ENCODE peak calls at places on chromosomes 1 and 21, in seven cellular contexts. U is LHCN-M2; L is activated CD4-positive, CD25-positive, alpha-beta regulatory T cell treated with anti-CD3 and anti-CD28 coated beads, Interleukin-2, amount 50 U/mL, for 16 hours; B is stimulated activated CD4-positive, alpha-beta T cell treated with anti-CD3 and anti-CD28 coated beads, Interleukin-1b, Interleukin-23, amount 100 ng/mL, for 24 hours; A is uterus; Z is GM12865; D is NAMALWA. G is an unnamed sample.

GRCh38 chr21:37005548-37006242 is 807 bp upstream of the RIPPLY3 start:
- DNase-seq in B (no peak), Z (no peak), L (no peak), U (no peak), D (no peak), A (no peak), G (no peak)

GRCh38 chr1:227437495-227438008 is 119.3 kb upstream of the CDC42BPA start:
- DNase-seq in Z (peak; percentile 11), B (no peak), D (peak; percentile 68), U (peak; percentile 71), L (no peak), A (no peak), G (peak; percentile 79)

GRCh38 chr1:68010094-68010493 is 40.3 kb downstream of the DIRAS3 start:
- DNase-seq in L (no peak), A (no peak), D (peak; percentile 23), B (no peak), Z (no peak), U (peak; percentile 30), G (peak; percentile 12)

GRCh38 chr21:20999567-21000169 is 1.5 kb downstream of the NCAM2 start:
- DNase-seq in A (no peak), U (peak; percentile 45), L (no peak), Z (peak; percentile 34), B (no peak), D (peak; percentile 74), G (peak; percentile 56)

GRCh38 chr1:4564083-4564482 is 90.3 kb upstream of the AJAP1 start:
- DNase-seq in B (no peak), U (no peak), A (no peak), L (no peak), D (no peak), Z (no peak), G (no peak)

GRCh38 chr1:197776348-197777082 is 1.2 kb upstream of the DENND1B start:
- DNase-seq in D (peak; percentile 19), B (peak; percentile 13), A (peak; percentile 16), U (peak; percentile 70), Z (peak; percentile 51), L (no peak), G (peak; percentile 9)

GRCh38 chr1:210330279-210330866 is 1.7 kb downstream of the HHAT start:
- DNase-seq in L (no peak), A (no peak), U (no peak), D (no peak), Z (no peak), B (no peak), G (no peak)

GRCh38 chr1:108554682-108555081 is 5.2 kb upstream of the EEIG2 start:
- DNase-seq in B (no peak), L (no peak), Z (no peak), U (no peak), A (no peak), D (no peak), G (no peak)

GRCh38 chr1:151680812-151681211 is 35.8 kb downstream of the CELF3 start:
- DNase-seq in L (no peak), U (peak; percentile 81), D (no peak), Z (peak; percentile 46), A (no peak), B (no peak), G (peak; percentile 58)

GRCh38 chr21:41766883-41767605 is at the start of gene RIPK4:
- DNase-seq in B (peak; percentile 21), A (no peak), D (no peak), Z (peak; percentile 63), U (no peak), L (peak; percentile 4), G (no peak)

GRCh38 chr1:24400065-24400464 is 13.5 kb downstream of the STPG1 start:
- DNase-seq in D (no peak), Z (no peak), U (no peak), A (no peak), B (no peak), L (no peak), G (no peak)

GRCh38 chr1:203152158-203153034 is 23.2 kb downstream of the MYBPH start:
- DNase-seq in B (no peak), L (no peak), Z (no peak), A (no peak), U (peak; percentile 72), D (no peak), G (no peak)

GRCh38 chr1:8116892-8117262 is 90.8 kb upstream of the ERRFI1 start:
- DNase-seq in A (peak; percentile 82), B (no peak), L (no peak), U (peak; percentile 85), D (no peak), Z (no peak), G (peak; percentile 69)

GRCh38 chr1:218217040-218217439 is 68.1 kb upstream of the RRP15 start:
- DNase-seq in L (no peak), D (no peak), B (no peak), U (no peak), Z (no peak), A (no peak), G (no peak)

GRCh38 chr1:172431721-172432192 is 11.3 kb downstream of the C1orf105 start:
- DNase-seq in D (no peak), U (no peak), L (no peak), B (no peak), Z (no peak), A (no peak), G (no peak)

GRCh38 chr1:103220503-103221095 is 112.3 kb upstream of the COL11A1 start:
- DNase-seq in D (no peak), L (no peak), U (peak; percentile 70), A (no peak), B (no peak), Z (no peak), G (peak; percentile 85)

GRCh38 chr1:25811384-25812082 is 8.2 kb upstream of the MTFR1L start:
- DNase-seq in A (no peak), D (no peak), Z (no peak), U (no peak), B (no peak), L (no peak), G (no peak)

GRCh38 chr1:153946622-153947246 is at the start of gene DENND4B:
- DNase-seq in L (peak; percentile 58), D (peak; percentile 93), U (peak; percentile 73), A (peak; percentile 77), Z (peak; percentile 92), B (peak; percentile 35), G (peak; percentile 84)

GRCh38 chr1:22884806-22885559 is 87.7 kb downstream of the LACTBL1 start:
- DNase-seq in Z (peak; percentile 56), A (no peak), B (no peak), L (no peak), D (peak; percentile 24), U (no peak), G (no peak)

GRCh38 chr21:31484219-31484618 is 140.2 kb upstream of the TIAM1 start:
- DNase-seq in U (no peak), A (no peak), L (no peak), Z (no peak), D (no peak), B (no peak), G (no peak)

GRCh38 chr21:27260728-27261127 is 293.8 kb upstream of the ADAMTS5 start:
- DNase-seq in B (no peak), A (no peak), D (no peak), Z (no peak), L (no peak), U (no peak), G (no peak)

GRCh38 chr21:21146587-21147373 is 148.6 kb downstream of the NCAM2 start:
- DNase-seq in D (no peak), Z (no peak), U (no peak), B (no peak), A (no peak), L (no peak), G (no peak)

GRCh38 chr21:45320991-45321656 is 33.4 kb upstream of the POFUT2 start:
- DNase-seq in A (no peak), B (no peak), D (no peak), L (no peak), U (no peak), Z (no peak), G (no peak)

GRCh38 chr1:26408604-26409003 is 2.0 kb upstream of the LIN28A start:
- DNase-seq in U (peak; percentile 64), Z (peak; percentile 58), D (peak; percentile 59), L (peak; percentile 62), B (peak; percentile 51), A (peak; percentile 54), G (peak; percentile 86)

GRCh38 chr1:211634461-211634860 is 41.0 kb downstream of the NEK2 start:
- DNase-seq in A (no peak), U (no peak), Z (no peak), B (no peak), D (no peak), L (no peak), G (peak; percentile 47)

GRCh38 chr21:41802684-41803083 is 35.8 kb upstream of the RIPK4 start:
- DNase-seq in L (no peak), D (no peak), Z (no peak), A (peak; percentile 67), U (no peak), B (no peak), G (no peak)

G was measured in myocyte.